ENCODE peak calls at places on chromosomes 2 and 18, in five cellular contexts. One of them, this sample, is unnamed.

GRCh38 chr2:65153515-65153914 is 23.6 kb upstream of the RAB1A start:
- DNase-seq in retinal pigment epithelial cell: no peak
- DNase-seq in colonic mucosa: no peak
- DNase-seq in bronchial epithelial cell: peak
- DNase-seq in Panc1: no peak
- DNase-seq in this sample: no peak

GRCh38 chr18:13374468-13375301 is 156.1 kb downstream of the LDLRAD4 start:
- DNase-seq in retinal pigment epithelial cell: no peak
- DNase-seq in colonic mucosa: no peak
- DNase-seq in bronchial epithelial cell: no peak
- DNase-seq in Panc1: no peak
- DNase-seq in this sample: no peak

GRCh38 chr2:44954902-44955592 is 13.5 kb downstream of the SIX3 start:
- DNase-seq in retinal pigment epithelial cell: no peak
- DNase-seq in colonic mucosa: no peak
- DNase-seq in bronchial epithelial cell: no peak
- DNase-seq in Panc1: no peak
- DNase-seq in this sample: no peak

GRCh38 chr2:222950886-222951285 is 90.0 kb downstream of the ACSL3 start:
- DNase-seq in retinal pigment epithelial cell: no peak
- DNase-seq in colonic mucosa: no peak
- DNase-seq in bronchial epithelial cell: no peak
- DNase-seq in Panc1: no peak
- DNase-seq in this sample: no peak

GRCh38 chr2:121721926-121722325 is 14.7 kb downstream of the NIFK start:
- DNase-seq in retinal pigment epithelial cell: no peak
- DNase-seq in colonic mucosa: no peak
- DNase-seq in bronchial epithelial cell: peak
- DNase-seq in Panc1: peak
- DNase-seq in this sample: no peak

GRCh38 chr2:225737556-225737955 is 338.0 kb downstream of the NYAP2 start:
- DNase-seq in retinal pigment epithelial cell: peak
- DNase-seq in colonic mucosa: no peak
- DNase-seq in bronchial epithelial cell: peak
- DNase-seq in Panc1: no peak
- DNase-seq in this sample: no peak

GRCh38 chr2:102698369-102699111 is 63.3 kb upstream of the TMEM182 start:
- DNase-seq in retinal pigment epithelial cell: peak
- DNase-seq in colonic mucosa: peak
- DNase-seq in bronchial epithelial cell: peak
- DNase-seq in Panc1: no peak
- DNase-seq in this sample: no peak

GRCh38 chr2:10868465-10869314 is 43.0 kb upstream of the KCNF1 start:
- DNase-seq in retinal pigment epithelial cell: no peak
- DNase-seq in colonic mucosa: no peak
- DNase-seq in bronchial epithelial cell: no peak
- DNase-seq in Panc1: no peak
- DNase-seq in this sample: no peak

GRCh38 chr18:11953113-11953512 is 28.2 kb upstream of the IMPA2 start:
- DNase-seq in retinal pigment epithelial cell: no peak
- DNase-seq in colonic mucosa: no peak
- DNase-seq in bronchial epithelial cell: no peak
- DNase-seq in Panc1: no peak
- DNase-seq in this sample: no peak

GRCh38 chr2:101306410-101306809 is 2.1 kb downstream of the RNF149 start:
- DNase-seq in retinal pigment epithelial cell: no peak
- DNase-seq in colonic mucosa: no peak
- DNase-seq in bronchial epithelial cell: peak
- DNase-seq in Panc1: no peak
- DNase-seq in this sample: no peak

DNA sequence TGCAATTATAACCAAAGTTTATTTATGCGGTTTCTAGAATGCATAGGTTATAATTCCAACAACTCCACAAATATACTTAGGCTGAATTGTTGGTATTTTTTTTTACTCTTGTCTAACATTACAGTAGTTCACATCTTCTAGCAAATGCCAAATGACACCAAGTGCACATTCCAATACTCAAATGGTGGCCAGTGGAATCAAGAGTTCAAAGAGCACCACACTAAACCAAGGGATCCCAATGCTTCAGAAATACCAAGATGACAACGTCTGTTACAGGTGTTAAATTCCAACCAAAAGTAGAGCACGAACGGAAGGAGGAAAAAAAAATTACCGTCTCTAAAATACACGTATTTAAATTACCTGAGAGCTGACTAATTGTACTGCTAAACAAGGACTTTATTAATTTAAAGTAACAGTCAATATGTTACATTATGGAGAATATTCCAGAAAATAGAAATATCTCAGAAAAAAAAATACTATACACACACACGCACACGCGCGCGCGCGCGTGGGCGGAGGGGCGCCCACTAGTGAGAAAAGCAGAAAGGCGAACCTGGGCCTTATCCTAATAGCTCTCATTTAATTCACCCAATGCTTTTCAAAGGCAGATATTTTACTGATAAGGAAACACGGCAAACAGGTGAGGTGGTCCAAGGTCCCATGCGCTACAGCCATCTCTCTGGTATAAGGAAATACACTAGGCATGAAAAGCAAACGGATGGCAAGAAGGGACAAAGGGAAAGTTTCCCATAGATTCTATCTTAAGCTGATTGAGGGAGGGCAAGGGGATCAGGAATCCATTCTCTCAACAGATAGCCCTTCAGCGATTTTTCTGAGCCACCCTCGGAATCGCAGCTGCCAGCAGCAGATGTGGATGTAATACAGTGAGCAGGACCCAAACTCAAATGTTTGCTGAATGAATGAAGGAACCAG is 136.5 kb downstream of the TMEM247 start:
- DNase-seq in retinal pigment epithelial cell: no peak
- DNase-seq in colonic mucosa: peak
- DNase-seq in bronchial epithelial cell: peak
- DNase-seq in Panc1: no peak
- DNase-seq in this sample: no peak
- TF ChIP-seq CTCF in retinal pigment epithelial cell: peak
- TF ChIP-seq CTCF in colonic mucosa: no peak
- TF ChIP-seq CTCF in bronchial epithelial cell: no peak
- TF ChIP-seq CTCF in Panc1: peak
- TF ChIP-seq CTCF in this sample: peak

GRCh38 chr2:85131116-85131515 is 2.1 kb upstream of the TCF7L1 start:
- DNase-seq in retinal pigment epithelial cell: no peak
- DNase-seq in colonic mucosa: no peak
- DNase-seq in bronchial epithelial cell: no peak
- DNase-seq in Panc1: no peak
- DNase-seq in this sample: no peak
- TF ChIP-seq CTCF in retinal pigment epithelial cell: peak
- TF ChIP-seq CTCF in colonic mucosa: peak
- TF ChIP-seq CTCF in bronchial epithelial cell: peak
- TF ChIP-seq CTCF in Panc1: peak
- TF ChIP-seq CTCF in this sample: peak

GRCh38 chr2:74544634-74545033 is 9.1 kb downstream of the LOXL3 start:
- DNase-seq in retinal pigment epithelial cell: no peak
- DNase-seq in colonic mucosa: no peak
- DNase-seq in bronchial epithelial cell: peak
- DNase-seq in Panc1: no peak
- DNase-seq in this sample: no peak
- TF ChIP-seq CTCF in retinal pigment epithelial cell: peak
- TF ChIP-seq CTCF in colonic mucosa: no peak
- TF ChIP-seq CTCF in bronchial epithelial cell: peak
- TF ChIP-seq CTCF in Panc1: peak
- TF ChIP-seq CTCF in this sample: peak

GRCh38 chr2:86396304-86396785 is 44.8 kb upstream of the KDM3A start:
- DNase-seq in retinal pigment epithelial cell: no peak
- DNase-seq in colonic mucosa: peak
- DNase-seq in bronchial epithelial cell: peak
- DNase-seq in Panc1: peak
- DNase-seq in this sample: peak
- TF ChIP-seq CTCF in retinal pigment epithelial cell: peak
- TF ChIP-seq CTCF in colonic mucosa: no peak
- TF ChIP-seq CTCF in bronchial epithelial cell: peak
- TF ChIP-seq CTCF in Panc1: peak
- TF ChIP-seq CTCF in this sample: peak

This sample was measured in HCT116.